ENCODE peak calls at places on chromosomes 16 and 17, in four cellular contexts. J, O, N and L are unnamed samples.

GRCh38 chr16:12228607-12229499 is 252.3 kb downstream of the SNX29 start:
- DNase-seq in J (no peak), O (peak; percentile 71), N (no peak), L (no peak)

GRCh38 chr17:2171725-2172446 is 117.0 kb downstream of the HIC1 start:
- DNase-seq in J (no peak), O (peak; percentile 99), N (no peak), L (no peak)

GRCh38 chr16:49748322-49748721 is 107.6 kb downstream of the ZNF423 start:
- DNase-seq in J (no peak), O (no peak), N (no peak), L (no peak)

GRCh38 chr17:68199837-68200688 is 47.8 kb upstream of the AMZ2 start:
- DNase-seq in J (no peak), O (no peak), N (no peak), L (no peak)

GRCh38 chr17:66301864-66302741 is at the start of gene PRKCA:
- DNase-seq in J (peak; percentile 96), O (peak; percentile 69), N (peak; percentile 94), L (peak; percentile 81)

GRCh38 chr17:77233635-77234334 is 93.0 kb downstream of the SEC14L1 start:
- DNase-seq in J (no peak), O (peak; percentile 89), N (no peak), L (no peak)

GRCh38 chr17:5619088-5619740 is 34.9 kb upstream of the NLRP1 start:
- DNase-seq in J (peak; percentile 33), O (no peak), N (no peak), L (no peak)

GRCh38 chr16:66886914-66887313 is 6.6 kb downstream of the PDP2 start:
- DNase-seq in J (no peak), O (no peak), N (no peak), L (no peak)

GRCh38 chr16:57667526-57668258 is 414 bp upstream of the ADGRG3 start:
- DNase-seq in J (no peak), O (peak; percentile 38), N (peak; percentile 93), L (no peak)

GRCh38 chr17:309361-309888 is 43.2 kb downstream of the RPH3AL start:
- DNase-seq in J (peak; percentile 81), O (no peak), N (peak; percentile 66), L (no peak)

GRCh38 chr16:52553322-52553721 is 6.4 kb upstream of the TOX3 start:
- DNase-seq in J (no peak), O (no peak), N (no peak), L (no peak)

GRCh38 chr17:32586666-32587065 is 99.9 kb downstream of the CDK5R1 start:
- DNase-seq in J (no peak), O (no peak), N (no peak), L (no peak)

GRCh38 chr16:70635356-70636016 is 10.9 kb upstream of the IL34 start:
- DNase-seq in J (no peak), O (peak; percentile 84), N (no peak), L (no peak)
- H3K27ac ChIP-seq in J (no peak overlapping the region), O (peak overlapping the region; percentile 77), N (no peak overlapping the region), L (no peak overlapping the region)

DNA sequence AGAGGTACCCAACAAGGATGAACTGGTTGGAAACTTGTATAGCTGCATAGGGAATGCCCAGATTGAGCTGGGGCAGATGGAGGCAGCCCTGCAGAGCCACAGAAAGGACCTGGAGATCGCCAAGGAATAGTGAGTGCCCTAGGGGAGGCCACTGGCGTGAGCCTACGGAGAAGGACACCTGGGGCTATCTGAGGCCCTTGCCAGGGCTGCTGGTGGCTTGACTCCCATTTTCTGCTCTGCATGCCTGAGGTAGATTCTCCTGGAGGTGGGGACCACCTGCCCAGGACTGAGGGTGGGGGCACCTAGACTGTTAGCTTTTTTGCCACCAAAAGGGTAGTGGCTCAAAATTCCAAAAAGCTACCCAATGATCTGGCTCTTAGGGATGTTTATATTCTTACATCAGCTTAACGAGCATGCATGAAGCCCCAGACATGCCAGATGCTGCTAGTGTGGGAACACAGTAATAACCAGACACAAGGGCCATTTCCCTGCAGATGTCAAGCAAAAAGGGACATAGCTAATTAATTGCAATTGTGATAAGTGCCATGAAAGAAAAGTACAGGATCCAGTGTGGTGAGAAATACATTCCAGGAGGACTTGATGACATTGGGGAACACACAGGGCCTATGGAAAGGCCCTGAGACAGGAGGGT is 8.8 kb downstream of the ODAD4 start:
- DNase-seq in J (no peak), O (no peak), N (peak; percentile 6), L (no peak)
- H3K4me3 ChIP-seq in J (no peak overlapping the region), O (no peak overlapping the region), N (no peak overlapping the region), L (no peak overlapping the region)

GRCh38 chr16:71930013-71930563 is 34.8 kb downstream of the IST1 start:
- DNase-seq in J (no peak), O (peak; percentile 22), N (no peak), L (no peak)

GRCh38 chr16:71927383-71927782 is 32.1 kb downstream of the IST1 start:
- DNase-seq in J (no peak), O (peak; percentile 90), N (no peak), L (no peak)

GRCh38 chr16:71930993-71931392 is 35.7 kb downstream of the IST1 start:
- DNase-seq in J (no peak), O (no peak), N (no peak), L (no peak)

GRCh38 chr16:71927787-71928186 is 32.5 kb downstream of the IST1 start:
- DNase-seq in J (no peak), O (no peak), N (no peak), L (no peak)

DNA sequence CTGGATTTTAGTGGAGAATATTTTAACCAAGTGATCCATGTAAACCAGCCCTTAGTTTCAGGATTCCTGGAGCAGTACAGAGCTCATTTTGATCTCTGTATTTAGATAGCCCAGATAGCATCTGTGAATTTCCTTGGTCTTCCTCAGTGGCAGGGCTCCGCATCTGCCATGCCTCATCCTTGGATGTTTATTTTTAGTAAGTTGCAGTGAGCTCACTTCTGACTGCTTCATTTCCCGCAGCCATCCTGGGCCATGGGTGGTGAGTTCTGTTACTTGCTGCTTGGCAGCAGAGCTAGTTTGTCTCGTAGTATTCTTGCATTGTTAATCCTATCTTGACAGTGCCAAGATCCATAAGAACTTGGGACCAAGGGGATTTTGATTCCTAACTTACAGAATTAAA is 33.7 kb downstream of the IST1 start:
- DNase-seq in J (no peak), O (peak; percentile 91), N (no peak), L (no peak)
- H3K4me1 ChIP-seq in J (peaks cover 40% of the 10 kb centered on the region), O (peaks cover 23% of the 10 kb centered on the region), N (peaks cover 40% of the 10 kb centered on the region), L (peaks cover 30% of the 10 kb centered on the region)

DNA sequence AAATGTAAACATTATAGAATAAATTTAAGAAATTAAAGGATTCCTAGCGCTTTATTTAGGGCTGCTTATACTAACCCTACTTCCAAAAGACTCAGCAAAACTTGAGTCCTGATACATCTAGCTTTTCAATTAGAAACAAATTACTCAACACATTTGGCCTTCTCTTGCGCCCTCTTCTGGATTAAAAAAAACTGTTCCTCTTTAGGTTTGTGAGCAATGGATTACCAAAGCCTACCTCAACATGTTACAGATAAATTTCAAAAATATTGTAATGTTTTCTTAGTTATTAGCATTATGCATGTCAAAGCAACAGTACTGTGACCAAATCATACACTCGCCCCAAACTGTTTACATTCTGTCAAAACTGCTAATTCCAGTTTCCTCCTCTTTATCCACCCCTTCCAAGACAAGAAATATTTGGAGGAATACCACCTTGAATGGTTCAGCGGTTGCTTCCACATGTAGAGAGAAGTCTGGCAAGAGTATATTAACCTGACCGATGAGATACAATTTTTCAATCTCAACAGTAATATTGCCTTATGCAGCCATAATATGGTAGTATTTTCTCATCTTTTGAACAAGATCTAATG is 2.7 kb downstream of the NUFIP2 start:
- DNase-seq in J (no peak), O (peak; percentile 77), N (no peak), L (no peak)
- H3K27ac ChIP-seq in J (peak overlapping the region; percentile 98), O (no peak overlapping the region), N (peak overlapping the region; percentile 96), L (no peak overlapping the region)

GRCh38 chr17:57557363-57557762 is 187.7 kb downstream of the CCDC182 start:
- DNase-seq in J (no peak), O (no peak), N (peak; percentile 34), L (no peak)

GRCh38 chr17:57559226-57559625 is 185.9 kb downstream of the CCDC182 start:
- DNase-seq in J (no peak), O (no peak), N (no peak), L (no peak)

GRCh38 chr17:57555636-57556175 is 189.4 kb downstream of the CCDC182 start:
- DNase-seq in J (no peak), O (no peak), N (no peak), L (no peak)

GRCh38 chr17:57559634-57560387 is 185.3 kb downstream of the CCDC182 start:
- DNase-seq in J (no peak), O (no peak), N (peak; percentile 61), L (no peak)

GRCh38 chr17:57557793-57558681 is 187.1 kb downstream of the CCDC182 start:
- DNase-seq in J (no peak), O (peak; percentile 66), N (peak; percentile 26), L (no peak)
- H3K4me3 ChIP-seq in J (no peak overlapping the region), O (no peak overlapping the region), N (no peak overlapping the region), L (no peak overlapping the region)

GRCh38 chr17:18322522-18322921 is 7.4 kb downstream of the SMCR8 start:
- DNase-seq in J (peak; percentile 62), O (no peak), N (no peak), L (no peak)

GRCh38 chr17:18323507-18324139 is 8.5 kb downstream of the SMCR8 start:
- DNase-seq in J (peak; percentile 48), O (no peak), N (no peak), L (no peak)

GRCh38 chr17:18323007-18323406 is 7.9 kb downstream of the SMCR8 start:
- DNase-seq in J (no peak), O (peak; percentile 21), N (no peak), L (no peak)

GRCh38 chr17:18326039-18326438 is 10.9 kb downstream of the SMCR8 start:
- DNase-seq in J (no peak), O (no peak), N (no peak), L (no peak)

DNA sequence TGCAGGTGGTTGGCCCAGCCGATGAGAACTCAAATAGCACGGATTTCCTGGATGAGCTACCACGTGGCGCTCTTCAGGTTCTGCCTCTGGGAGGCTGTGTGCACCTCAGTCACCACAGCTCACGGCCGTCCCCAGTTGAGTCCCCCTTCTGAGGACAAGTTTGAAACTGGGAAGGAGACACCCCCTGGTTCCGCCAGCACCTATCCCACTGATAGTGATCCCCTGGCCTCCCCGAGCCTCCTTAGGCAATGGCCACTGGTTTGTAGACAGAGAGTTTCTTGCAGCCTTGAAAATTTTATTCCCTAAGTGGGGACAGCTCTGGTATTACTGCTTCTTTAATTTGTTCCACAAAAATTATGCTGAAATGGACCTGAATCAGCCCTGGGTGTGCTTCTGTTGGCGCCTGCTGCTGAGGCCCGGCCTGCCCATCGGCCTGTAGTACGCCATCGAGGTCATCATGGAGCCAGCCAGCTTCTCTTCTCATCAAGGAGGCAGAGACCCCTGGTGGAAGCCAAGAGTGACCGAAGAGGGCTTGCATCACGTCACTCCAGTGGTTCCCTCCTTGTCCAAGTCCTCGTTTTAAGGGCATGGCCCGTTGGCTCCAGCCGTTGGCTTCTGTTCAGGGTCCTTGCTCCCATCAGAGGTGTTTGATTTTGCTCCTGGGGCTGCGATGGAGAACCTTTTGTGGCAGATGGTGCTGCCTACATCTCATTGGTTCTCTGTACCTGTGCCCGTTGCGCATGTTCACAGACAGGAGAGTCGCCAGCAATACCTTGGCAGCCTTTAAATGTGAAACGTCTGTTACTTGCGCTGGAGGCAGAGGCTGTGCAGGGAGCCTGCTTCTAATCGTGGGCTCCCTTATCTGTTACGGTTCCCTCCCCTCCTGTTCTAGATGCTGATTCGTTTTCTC is 9.3 kb downstream of the SMCR8 start:
- DNase-seq in J (no peak), O (no peak), N (peak; percentile 57), L (no peak)
- H3K4me1 ChIP-seq in J (peaks cover 12% of the 10 kb centered on the region), O (no peaks in the 10 kb centered on the region), N (peaks cover 35% of the 10 kb centered on the region), L (peaks cover 18% of the 10 kb centered on the region)